ENCODE peak calls at places on chromosome 17, in ten cellular contexts. One of them, this sample, is unnamed.

GRCh38 chr17:951388-952132 is 28.0 kb downstream of the NXN start:
- DNase-seq in activated T-cell treated with anti-CD3 and anti-CD28 coated beads, Interleukin-2, amount 50 U/mL, for 24 hours: no peak
- DNase-seq in COR-L47: no peak
- DNase-seq in Peyer's patch: no peak
- DNase-seq in body of pancreas: peak
- DNase-seq in nephron progenitor cell: peak
- DNase-seq in NCI-H2081: no peak
- DNase-seq in stimulated activated CD4-positive, alpha-beta T cell treated with anti-CD3 and anti-CD28 coated beads, Interleukin-2, amount 100 ng/mL, for 48 hours: no peak
- DNase-seq in WTC11: peak
- DNase-seq in transverse colon: peak
- DNase-seq in this sample: no peak

GRCh38 chr17:42111265-42111636 is 1.3 kb downstream of the DHX58 start:
- DNase-seq in WTC11: no peak
- DNase-seq in NCI-H2081: no peak
- DNase-seq in activated T-cell treated with anti-CD3 and anti-CD28 coated beads, Interleukin-2, amount 50 U/mL, for 24 hours: no peak
- DNase-seq in stimulated activated CD4-positive, alpha-beta T cell treated with anti-CD3 and anti-CD28 coated beads, Interleukin-2, amount 100 ng/mL, for 48 hours: no peak
- DNase-seq in COR-L47: no peak
- DNase-seq in Peyer's patch: peak
- DNase-seq in nephron progenitor cell: no peak
- DNase-seq in transverse colon: no peak
- DNase-seq in body of pancreas: no peak
- DNase-seq in this sample: no peak

GRCh38 chr17:39701012-39701783 is 1.3 kb downstream of the ERBB2 start:
- DNase-seq in transverse colon: peak
- DNase-seq in COR-L47: no peak
- DNase-seq in Peyer's patch: peak
- DNase-seq in nephron progenitor cell: peak
- DNase-seq in body of pancreas: no peak
- DNase-seq in NCI-H2081: no peak
- DNase-seq in WTC11: no peak
- DNase-seq in activated T-cell treated with anti-CD3 and anti-CD28 coated beads, Interleukin-2, amount 50 U/mL, for 24 hours: no peak
- DNase-seq in stimulated activated CD4-positive, alpha-beta T cell treated with anti-CD3 and anti-CD28 coated beads, Interleukin-2, amount 100 ng/mL, for 48 hours: no peak
- DNase-seq in this sample: no peak

GRCh38 chr17:31595076-31595475 is 203.6 kb downstream of the RAB11FIP4 start:
- DNase-seq in activated T-cell treated with anti-CD3 and anti-CD28 coated beads, Interleukin-2, amount 50 U/mL, for 24 hours: no peak
- DNase-seq in COR-L47: no peak
- DNase-seq in transverse colon: no peak
- DNase-seq in nephron progenitor cell: no peak
- DNase-seq in Peyer's patch: peak
- DNase-seq in stimulated activated CD4-positive, alpha-beta T cell treated with anti-CD3 and anti-CD28 coated beads, Interleukin-2, amount 100 ng/mL, for 48 hours: no peak
- DNase-seq in WTC11: no peak
- DNase-seq in body of pancreas: no peak
- DNase-seq in NCI-H2081: no peak
- DNase-seq in this sample: no peak

GRCh38 chr17:41666336-41666680 is 22.4 kb upstream of the EIF1 start:
- DNase-seq in Peyer's patch: peak
- DNase-seq in WTC11: no peak
- DNase-seq in nephron progenitor cell: no peak
- DNase-seq in NCI-H2081: peak
- DNase-seq in COR-L47: peak
- DNase-seq in stimulated activated CD4-positive, alpha-beta T cell treated with anti-CD3 and anti-CD28 coated beads, Interleukin-2, amount 100 ng/mL, for 48 hours: peak
- DNase-seq in body of pancreas: peak
- DNase-seq in transverse colon: peak
- DNase-seq in activated T-cell treated with anti-CD3 and anti-CD28 coated beads, Interleukin-2, amount 50 U/mL, for 24 hours: no peak
- DNase-seq in this sample: peak

GRCh38 chr17:28974451-28974850 is 23.1 kb upstream of the PHF12 start:
- DNase-seq in transverse colon: no peak
- DNase-seq in NCI-H2081: no peak
- DNase-seq in COR-L47: no peak
- DNase-seq in activated T-cell treated with anti-CD3 and anti-CD28 coated beads, Interleukin-2, amount 50 U/mL, for 24 hours: no peak
- DNase-seq in WTC11: no peak
- DNase-seq in body of pancreas: no peak
- DNase-seq in nephron progenitor cell: no peak
- DNase-seq in stimulated activated CD4-positive, alpha-beta T cell treated with anti-CD3 and anti-CD28 coated beads, Interleukin-2, amount 100 ng/mL, for 48 hours: no peak
- DNase-seq in Peyer's patch: no peak
- DNase-seq in this sample: no peak

GRCh38 chr17:2176484-2177175 is 121.7 kb downstream of the HIC1 start:
- DNase-seq in nephron progenitor cell: no peak
- DNase-seq in WTC11: no peak
- DNase-seq in activated T-cell treated with anti-CD3 and anti-CD28 coated beads, Interleukin-2, amount 50 U/mL, for 24 hours: no peak
- DNase-seq in NCI-H2081: no peak
- DNase-seq in Peyer's patch: no peak
- DNase-seq in transverse colon: no peak
- DNase-seq in stimulated activated CD4-positive, alpha-beta T cell treated with anti-CD3 and anti-CD28 coated beads, Interleukin-2, amount 100 ng/mL, for 48 hours: no peak
- DNase-seq in body of pancreas: no peak
- DNase-seq in COR-L47: no peak
- DNase-seq in this sample: no peak

GRCh38 chr17:78671607-78672404 is 94.6 kb upstream of the DNAH17 start:
- DNase-seq in transverse colon: no peak
- DNase-seq in body of pancreas: no peak
- DNase-seq in stimulated activated CD4-positive, alpha-beta T cell treated with anti-CD3 and anti-CD28 coated beads, Interleukin-2, amount 100 ng/mL, for 48 hours: no peak
- DNase-seq in Peyer's patch: peak
- DNase-seq in activated T-cell treated with anti-CD3 and anti-CD28 coated beads, Interleukin-2, amount 50 U/mL, for 24 hours: no peak
- DNase-seq in NCI-H2081: no peak
- DNase-seq in COR-L47: no peak
- DNase-seq in WTC11: no peak
- DNase-seq in nephron progenitor cell: no peak
- DNase-seq in this sample: no peak

GRCh38 chr17:52027620-52028019 is 130.9 kb downstream of the CA10 start:
- DNase-seq in nephron progenitor cell: no peak
- DNase-seq in Peyer's patch: no peak
- DNase-seq in NCI-H2081: no peak
- DNase-seq in body of pancreas: no peak
- DNase-seq in WTC11: no peak
- DNase-seq in activated T-cell treated with anti-CD3 and anti-CD28 coated beads, Interleukin-2, amount 50 U/mL, for 24 hours: no peak
- DNase-seq in COR-L47: no peak
- DNase-seq in transverse colon: no peak
- DNase-seq in stimulated activated CD4-positive, alpha-beta T cell treated with anti-CD3 and anti-CD28 coated beads, Interleukin-2, amount 100 ng/mL, for 48 hours: no peak
- DNase-seq in this sample: no peak

GRCh38 chr17:41948747-41949460 is 17.7 kb upstream of the CNP start:
- DNase-seq in WTC11: no peak
- DNase-seq in transverse colon: no peak
- DNase-seq in nephron progenitor cell: no peak
- DNase-seq in COR-L47: no peak
- DNase-seq in activated T-cell treated with anti-CD3 and anti-CD28 coated beads, Interleukin-2, amount 50 U/mL, for 24 hours: no peak
- DNase-seq in NCI-H2081: no peak
- DNase-seq in body of pancreas: no peak
- DNase-seq in Peyer's patch: no peak
- DNase-seq in stimulated activated CD4-positive, alpha-beta T cell treated with anti-CD3 and anti-CD28 coated beads, Interleukin-2, amount 100 ng/mL, for 48 hours: no peak
- DNase-seq in this sample: no peak

GRCh38 chr17:77968788-77969187 is 10.3 kb downstream of the TNRC6C start:
- DNase-seq in body of pancreas: no peak
- DNase-seq in activated T-cell treated with anti-CD3 and anti-CD28 coated beads, Interleukin-2, amount 50 U/mL, for 24 hours: no peak
- DNase-seq in stimulated activated CD4-positive, alpha-beta T cell treated with anti-CD3 and anti-CD28 coated beads, Interleukin-2, amount 100 ng/mL, for 48 hours: no peak
- DNase-seq in WTC11: no peak
- DNase-seq in nephron progenitor cell: no peak
- DNase-seq in COR-L47: no peak
- DNase-seq in NCI-H2081: no peak
- DNase-seq in transverse colon: no peak
- DNase-seq in Peyer's patch: no peak
- DNase-seq in this sample: no peak

GRCh38 chr17:66985338-66985737 is 20.8 kb downstream of the CACNG4 start:
- DNase-seq in activated T-cell treated with anti-CD3 and anti-CD28 coated beads, Interleukin-2, amount 50 U/mL, for 24 hours: no peak
- DNase-seq in COR-L47: no peak
- DNase-seq in WTC11: no peak
- DNase-seq in NCI-H2081: no peak
- DNase-seq in transverse colon: no peak
- DNase-seq in body of pancreas: no peak
- DNase-seq in nephron progenitor cell: no peak
- DNase-seq in Peyer's patch: no peak
- DNase-seq in stimulated activated CD4-positive, alpha-beta T cell treated with anti-CD3 and anti-CD28 coated beads, Interleukin-2, amount 100 ng/mL, for 48 hours: no peak
- DNase-seq in this sample: no peak

GRCh38 chr17:70562137-70562536 is 392.8 kb downstream of the KCNJ2 start:
- DNase-seq in NCI-H2081: no peak
- DNase-seq in nephron progenitor cell: no peak
- DNase-seq in transverse colon: no peak
- DNase-seq in COR-L47: no peak
- DNase-seq in WTC11: no peak
- DNase-seq in body of pancreas: no peak
- DNase-seq in Peyer's patch: no peak
- DNase-seq in activated T-cell treated with anti-CD3 and anti-CD28 coated beads, Interleukin-2, amount 50 U/mL, for 24 hours: no peak
- DNase-seq in stimulated activated CD4-positive, alpha-beta T cell treated with anti-CD3 and anti-CD28 coated beads, Interleukin-2, amount 100 ng/mL, for 48 hours: no peak
- DNase-seq in this sample: no peak

GRCh38 chr17:1379930-1380313 is 20.1 kb downstream of the YWHAE start:
- DNase-seq in nephron progenitor cell: no peak
- DNase-seq in COR-L47: no peak
- DNase-seq in activated T-cell treated with anti-CD3 and anti-CD28 coated beads, Interleukin-2, amount 50 U/mL, for 24 hours: no peak
- DNase-seq in stimulated activated CD4-positive, alpha-beta T cell treated with anti-CD3 and anti-CD28 coated beads, Interleukin-2, amount 100 ng/mL, for 48 hours: no peak
- DNase-seq in transverse colon: no peak
- DNase-seq in Peyer's patch: no peak
- DNase-seq in NCI-H2081: no peak
- DNase-seq in body of pancreas: no peak
- DNase-seq in WTC11: no peak
- DNase-seq in this sample: no peak

GRCh38 chr17:57606111-57606875 is 138.8 kb downstream of the CCDC182 start:
- DNase-seq in COR-L47: no peak
- DNase-seq in NCI-H2081: no peak
- DNase-seq in Peyer's patch: no peak
- DNase-seq in WTC11: no peak
- DNase-seq in body of pancreas: no peak
- DNase-seq in nephron progenitor cell: no peak
- DNase-seq in activated T-cell treated with anti-CD3 and anti-CD28 coated beads, Interleukin-2, amount 50 U/mL, for 24 hours: no peak
- DNase-seq in stimulated activated CD4-positive, alpha-beta T cell treated with anti-CD3 and anti-CD28 coated beads, Interleukin-2, amount 100 ng/mL, for 48 hours: no peak
- DNase-seq in transverse colon: no peak
- DNase-seq in this sample: no peak

GRCh38 chr17:10661377-10661906 is 4.3 kb upstream of the MYH3 start:
- DNase-seq in Peyer's patch: no peak
- DNase-seq in COR-L47: no peak
- DNase-seq in transverse colon: no peak
- DNase-seq in WTC11: no peak
- DNase-seq in NCI-H2081: no peak
- DNase-seq in activated T-cell treated with anti-CD3 and anti-CD28 coated beads, Interleukin-2, amount 50 U/mL, for 24 hours: no peak
- DNase-seq in nephron progenitor cell: no peak
- DNase-seq in body of pancreas: no peak
- DNase-seq in stimulated activated CD4-positive, alpha-beta T cell treated with anti-CD3 and anti-CD28 coated beads, Interleukin-2, amount 100 ng/mL, for 48 hours: no peak
- DNase-seq in this sample: no peak

GRCh38 chr17:44444735-44445105 is 55.3 kb upstream of the ITGA2B start:
- DNase-seq in transverse colon: no peak
- DNase-seq in nephron progenitor cell: no peak
- DNase-seq in COR-L47: no peak
- DNase-seq in body of pancreas: no peak
- DNase-seq in activated T-cell treated with anti-CD3 and anti-CD28 coated beads, Interleukin-2, amount 50 U/mL, for 24 hours: no peak
- DNase-seq in stimulated activated CD4-positive, alpha-beta T cell treated with anti-CD3 and anti-CD28 coated beads, Interleukin-2, amount 100 ng/mL, for 48 hours: no peak
- DNase-seq in WTC11: no peak
- DNase-seq in Peyer's patch: no peak
- DNase-seq in NCI-H2081: no peak
- DNase-seq in this sample: no peak

GRCh38 chr17:68381076-68381900 is 76.0 kb downstream of the WIPI1 start:
- DNase-seq in NCI-H2081: no peak
- DNase-seq in WTC11: no peak
- DNase-seq in Peyer's patch: peak
- DNase-seq in nephron progenitor cell: no peak
- DNase-seq in activated T-cell treated with anti-CD3 and anti-CD28 coated beads, Interleukin-2, amount 50 U/mL, for 24 hours: no peak
- DNase-seq in stimulated activated CD4-positive, alpha-beta T cell treated with anti-CD3 and anti-CD28 coated beads, Interleukin-2, amount 100 ng/mL, for 48 hours: no peak
- DNase-seq in transverse colon: peak
- DNase-seq in COR-L47: no peak
- DNase-seq in body of pancreas: no peak
- DNase-seq in this sample: no peak

GRCh38 chr17:61381537-61381936 is 18.1 kb upstream of the TBX2 start:
- DNase-seq in body of pancreas: no peak
- DNase-seq in nephron progenitor cell: no peak
- DNase-seq in COR-L47: no peak
- DNase-seq in WTC11: no peak
- DNase-seq in NCI-H2081: no peak
- DNase-seq in transverse colon: no peak
- DNase-seq in Peyer's patch: no peak
- DNase-seq in activated T-cell treated with anti-CD3 and anti-CD28 coated beads, Interleukin-2, amount 50 U/mL, for 24 hours: no peak
- DNase-seq in stimulated activated CD4-positive, alpha-beta T cell treated with anti-CD3 and anti-CD28 coated beads, Interleukin-2, amount 100 ng/mL, for 48 hours: no peak
- DNase-seq in this sample: no peak

GRCh38 chr17:46894476-46895151 is 28.3 kb upstream of the GOSR2 start:
- DNase-seq in NCI-H2081: no peak
- DNase-seq in COR-L47: no peak
- DNase-seq in transverse colon: no peak
- DNase-seq in Peyer's patch: no peak
- DNase-seq in WTC11: peak
- DNase-seq in body of pancreas: peak
- DNase-seq in nephron progenitor cell: peak
- DNase-seq in activated T-cell treated with anti-CD3 and anti-CD28 coated beads, Interleukin-2, amount 50 U/mL, for 24 hours: no peak
- DNase-seq in stimulated activated CD4-positive, alpha-beta T cell treated with anti-CD3 and anti-CD28 coated beads, Interleukin-2, amount 100 ng/mL, for 48 hours: no peak
- DNase-seq in this sample: no peak

GRCh38 chr17:55134486-55135157 is 130.1 kb upstream of the HLF start:
- DNase-seq in nephron progenitor cell: no peak
- DNase-seq in stimulated activated CD4-positive, alpha-beta T cell treated with anti-CD3 and anti-CD28 coated beads, Interleukin-2, amount 100 ng/mL, for 48 hours: no peak
- DNase-seq in WTC11: no peak
- DNase-seq in activated T-cell treated with anti-CD3 and anti-CD28 coated beads, Interleukin-2, amount 50 U/mL, for 24 hours: no peak
- DNase-seq in body of pancreas: no peak
- DNase-seq in Peyer's patch: no peak
- DNase-seq in COR-L47: no peak
- DNase-seq in transverse colon: no peak
- DNase-seq in NCI-H2081: no peak
- DNase-seq in this sample: no peak

This sample was measured in NCI-H526.